ENCODE peak calls at places on chromosome 11, in four cellular contexts. D is H1, I is K562, O is GM12878. Q is an unnamed sample.

GRCh38 chr11:77747381-77747969 is 73.0 kb downstream of the RSF1 start:
- DNase-seq in O (no peak), I (no peak), D (no peak), Q (no peak)

GRCh38 chr11:12668166-12668565 is 6.1 kb upstream of the TEAD1 start:
- DNase-seq in I (no peak), D (no peak), O (no peak), Q (no peak)

GRCh38 chr11:2297623-2298030 is 4.1 kb downstream of the C11orf21 start:
- DNase-seq in O (no peak), I (no peak), D (peak), Q (no peak)

GRCh38 chr11:112780351-112781043 is 180.7 kb upstream of the NCAM1 start:
- DNase-seq in O (no peak), D (no peak), I (peak), Q (no peak)

GRCh38 chr11:125201525-125202121 is 37.1 kb downstream of the PKNOX2 start:
- DNase-seq in D (no peak), O (no peak), I (no peak), Q (no peak)

GRCh38 chr11:74175923-74176322 is 4.8 kb downstream of the PPME1 start:
- DNase-seq in O (no peak), D (no peak), I (peak), Q (no peak)

GRCh38 chr11:15472405-15472799 is 357.7 kb downstream of the INSC start:
- DNase-seq in D (no peak), I (no peak), O (no peak), Q (no peak)

GRCh38 chr11:113781682-113782081 is 2.1 kb downstream of the CLDN25 start:
- DNase-seq in D (no peak), I (no peak), O (no peak), Q (no peak)

GRCh38 chr11:72670041-72670440 is 4.2 kb downstream of the PDE2A start:
- DNase-seq in O (no peak), D (no peak), I (no peak), Q (no peak)

GRCh38 chr11:80733776-80734175 is 1292.9 kb upstream of the TENM4 start:
- DNase-seq in O (no peak), D (no peak), I (no peak), Q (no peak)
- TF ChIP-seq CEBPB in O (no peak), D (no peak), I (no peak), Q (no peak)

GRCh38 chr11:75536786-75537629 is 11.3 kb upstream of the GDPD5 start:
- DNase-seq in O (peak), I (peak), D (no peak), Q (peak)

GRCh38 chr11:75539459-75540022 is 13.8 kb upstream of the GDPD5 start:
- DNase-seq in O (no peak), D (no peak), I (no peak), Q (no peak)

GRCh38 chr11:75541301-75541929 is 15.7 kb upstream of the GDPD5 start:
- DNase-seq in D (no peak), I (no peak), O (no peak), Q (no peak)

GRCh38 chr11:75537740-75538139 is 12.0 kb upstream of the GDPD5 start:
- DNase-seq in O (no peak), D (no peak), I (no peak), Q (no peak)

DNA sequence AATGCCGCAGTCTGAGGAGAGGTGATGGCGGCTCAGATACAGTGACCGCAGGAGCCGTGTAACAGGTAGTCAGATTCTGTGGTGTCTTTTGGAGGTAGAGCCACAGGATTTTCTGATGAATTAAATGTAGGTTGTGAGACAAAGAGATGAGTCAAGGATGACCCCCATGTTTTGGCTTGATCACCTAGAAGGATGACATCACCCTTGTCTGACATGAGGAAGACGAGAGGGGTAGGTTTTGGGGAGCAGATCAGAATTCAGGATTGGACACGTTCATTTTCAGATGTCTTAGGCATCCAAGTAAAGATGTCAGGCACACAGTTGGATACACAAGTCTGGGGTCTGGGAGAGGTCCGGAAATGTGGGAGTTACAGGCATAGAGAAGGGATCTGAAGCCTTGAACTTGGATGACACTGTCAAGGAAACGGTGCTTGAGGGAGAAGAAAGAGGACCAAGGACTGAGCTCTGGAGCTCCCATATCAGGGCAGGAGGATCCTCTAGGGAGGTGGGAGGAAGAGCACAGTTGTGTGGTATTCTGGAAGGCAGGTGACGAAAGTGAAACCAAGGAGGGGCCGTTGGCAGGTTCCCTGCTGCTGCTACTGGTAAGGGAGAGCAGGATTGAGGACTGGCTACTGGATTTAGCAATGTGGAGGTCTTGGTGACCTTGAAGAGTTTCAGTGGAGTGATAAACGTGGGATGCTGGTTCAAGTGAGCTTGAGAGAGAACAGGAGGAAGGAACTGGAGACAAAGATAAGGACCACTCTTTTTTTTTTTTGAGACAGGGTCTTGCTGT is 12.6 kb upstream of the GDPD5 start:
- DNase-seq in I (no peak), D (no peak), O (no peak), Q (no peak)
- TF ChIP-seq SIN3A in I (no peak), D (no peak), O (no peak), Q (no peak)

GRCh38 chr11:64996710-64997380 is at the start of gene BATF2:
- DNase-seq in D (peak), I (peak), O (no peak), Q (peak)
- TF ChIP-seq EGR1 in D (no peak), I (peak), O (no peak), Q (peak)

DNA sequence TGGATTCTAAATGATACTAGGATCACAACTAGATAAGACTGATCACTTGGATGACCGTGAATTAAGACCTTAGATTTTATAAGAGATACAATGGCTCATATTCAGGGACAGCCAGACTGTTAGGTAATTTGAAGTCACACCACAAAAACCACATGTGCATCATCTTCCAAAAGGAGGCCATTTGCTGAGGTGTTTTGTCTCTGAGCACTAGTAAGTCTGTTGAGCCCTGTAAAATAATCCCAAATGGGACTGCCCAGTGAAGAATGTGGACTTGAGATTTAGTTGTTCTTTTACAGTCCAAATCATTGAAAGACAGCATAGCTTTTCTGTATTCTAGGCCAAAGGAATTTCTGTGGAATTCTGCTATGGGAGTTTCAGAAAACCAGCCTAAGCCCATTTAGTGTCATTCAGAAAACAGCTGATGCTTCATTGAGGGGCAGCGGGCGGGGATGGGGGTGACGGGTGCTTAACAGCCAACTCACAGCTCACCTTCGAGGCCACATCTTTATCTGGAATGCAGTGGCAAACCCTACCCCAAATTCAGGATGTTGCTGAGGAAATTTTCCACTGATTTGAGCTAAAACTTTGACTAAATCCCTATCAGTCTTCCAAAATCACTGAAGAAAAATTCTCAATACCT is 80.1 kb upstream of the BIRC3 start:
- DNase-seq in D (no peak), O (no peak), I (no peak), Q (no peak)
- TF ChIP-seq CEBPB in D (no peak), O (no peak), I (no peak), Q (no peak)

GRCh38 chr11:19756675-19757475 is 44.2 kb downstream of the NAV2 start:
- DNase-seq in D (no peak), I (no peak), O (no peak), Q (no peak)

GRCh38 chr11:19751055-19751454 is 38.4 kb downstream of the NAV2 start:
- DNase-seq in I (no peak), D (no peak), O (no peak), Q (no peak)

GRCh38 chr11:19747634-19748280 is 35.1 kb downstream of the NAV2 start:
- DNase-seq in D (no peak), O (no peak), I (no peak), Q (no peak)

GRCh38 chr11:19759389-19759788 is 46.8 kb downstream of the NAV2 start:
- DNase-seq in O (no peak), I (no peak), D (no peak), Q (no peak)

DNA sequence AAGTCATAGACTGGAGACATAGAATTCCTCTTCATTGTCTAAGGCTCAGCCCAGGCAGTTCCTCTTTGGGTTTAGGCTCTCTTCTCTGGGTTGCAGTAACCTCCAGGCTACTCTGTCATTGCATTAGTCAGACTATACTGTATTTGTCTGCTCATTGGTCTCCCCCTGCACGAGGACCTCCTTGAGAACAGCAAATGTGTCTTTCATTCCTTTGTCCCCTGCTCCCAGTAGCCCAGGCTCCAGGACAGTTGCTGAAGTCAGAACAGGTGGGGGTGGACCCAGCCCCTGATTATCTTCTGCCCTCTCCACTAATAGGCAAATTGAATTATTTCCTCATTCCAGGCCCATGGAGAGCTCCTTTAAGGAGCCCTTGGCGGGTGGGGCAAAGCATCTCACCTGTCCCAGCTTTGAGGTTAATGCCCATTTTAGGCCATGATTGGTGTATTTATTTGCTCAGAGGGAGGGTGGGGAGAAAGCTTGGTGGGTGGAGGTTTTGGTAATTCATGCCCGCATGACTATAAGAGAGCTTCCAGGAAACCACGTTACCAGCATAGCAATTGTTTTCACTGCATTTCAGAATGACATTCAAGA is 40.9 kb downstream of the NAV2 start:
- DNase-seq in I (no peak), D (no peak), O (no peak), Q (no peak)
- TF ChIP-seq SIN3A in I (no peak), D (no peak), O (no peak), Q (no peak)

GRCh38 chr11:57649826-57650738 is at the start of gene YPEL4:
- DNase-seq in I (peak), O (no peak), D (peak), Q (no peak)
- TF ChIP-seq EGR1 in I (peak), O (no peak), D (no peak), Q (no peak)

GRCh38 chr11:85844439-85845051 is 10.6 kb upstream of the CCDC83 start:
- DNase-seq in I (no peak), O (no peak), D (no peak), Q (peak)
- TF ChIP-seq CEBPB in I (no peak), O (no peak), D (no peak), Q (peak)

GRCh38 chr11:118636569-118637290 is 29.3 kb downstream of the PHLDB1 start:
- DNase-seq in I (no peak), D (no peak), O (no peak), Q (no peak)
- TF ChIP-seq SIN3A in I (no peak), D (no peak), O (no peak), Q (no peak)